ENCODE peak calls at places on chromosomes 2 and 18, in nine cellular contexts. G is aorta; E is neural progenitor cell; T is prostate gland; S is CD4-positive, alpha-beta memory T cell; N is A549; L is spleen; P is astrocyte; I is CD8-positive, alpha-beta memory T cell. W is an unnamed sample.

GRCh38 chr18:77551055-77551454 is 301.4 kb downstream of the GALR1 start:
- DNase-seq in G (no peak), T (no peak), E (no peak), N (no peak), L (no peak), P (no peak), S (no peak), I (no peak), W (no peak)

GRCh38 chr2:75828826-75829225 is 118.1 kb upstream of the GCFC2 start:
- DNase-seq in P (no peak), L (no peak), T (no peak), E (no peak), S (no peak), N (no peak), I (no peak), G (no peak), W (no peak)

GRCh38 chr2:107588960-107589542 is 237.6 kb upstream of the RGPD4 start:
- DNase-seq in I (no peak), P (peak; percentile 26), N (no peak), L (no peak), T (no peak), E (no peak), S (no peak), G (no peak), W (no peak)

GRCh38 chr2:237563816-237564215 is 2.6 kb upstream of the PRLH start:
- DNase-seq in G (peak; percentile 70), S (no peak), P (peak; percentile 27), T (no peak), N (no peak), L (peak; percentile 61), E (peak; percentile 83), I (no peak), W (no peak)

GRCh38 chr2:55049794-55050132 is 488 bp downstream of the RTN4 start:
- DNase-seq in L (peak; percentile 94), E (no peak), G (no peak), T (peak; percentile 9), P (no peak), N (peak; percentile 31), I (no peak), S (no peak), W (no peak)

GRCh38 chr2:1891147-1891546 is 146.8 kb upstream of the PXDN start:
- DNase-seq in I (no peak), E (no peak), G (no peak), S (no peak), T (no peak), P (no peak), N (no peak), L (no peak), W (no peak)

GRCh38 chr2:144382848-144383247 is 137.1 kb downstream of the ZEB2 start:
- DNase-seq in G (no peak), E (no peak), L (no peak), P (peak; percentile 21), T (no peak), N (no peak), I (peak; percentile 81), S (peak; percentile 53), W (peak; percentile 14)

GRCh38 chr2:222709191-222709891 is 37.9 kb downstream of the MOGAT1 start:
- DNase-seq in L (no peak), G (peak; percentile 88), N (peak; percentile 88), T (no peak), P (peak; percentile 100), S (no peak), E (peak; percentile 53), I (no peak), W (no peak)

GRCh38 chr2:196181484-196181883 is 10.1 kb upstream of the STK17B start:
- DNase-seq in L (no peak), S (no peak), P (no peak), I (no peak), N (no peak), E (no peak), G (no peak), T (no peak), W (no peak)

GRCh38 chr2:177598321-177598922 is 205.8 kb downstream of the AGPS start:
- DNase-seq in G (no peak), P (peak; percentile 26), S (no peak), L (no peak), N (no peak), E (no peak), I (no peak), T (no peak), W (no peak)

DNA sequence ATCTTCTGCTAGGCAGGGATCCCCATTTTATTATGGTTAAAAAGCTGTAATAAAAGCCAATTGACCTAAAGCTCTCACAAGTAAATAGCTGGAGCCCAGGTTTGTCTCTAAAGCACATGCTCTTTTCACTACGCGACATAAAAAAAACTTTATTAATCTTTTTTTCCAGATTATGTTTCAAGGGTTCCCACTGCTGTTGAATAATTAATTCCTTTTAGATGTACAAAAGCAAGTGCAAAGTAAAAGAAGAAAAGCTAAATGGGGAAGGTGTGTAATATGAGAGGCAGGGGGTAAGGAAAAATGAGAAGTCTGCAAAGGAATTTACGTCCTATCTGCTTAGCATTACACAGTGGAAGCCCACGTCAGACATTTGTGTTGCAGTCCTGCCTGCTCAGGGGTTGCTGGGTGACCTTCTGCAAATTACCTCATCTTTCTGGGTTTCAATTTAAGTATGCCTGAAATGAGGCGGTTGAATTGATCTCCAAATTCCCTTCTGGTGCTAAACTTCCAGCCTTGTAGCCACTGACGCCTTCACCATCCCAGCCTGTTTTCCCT is 768 bp upstream of the NABP1 start:
- DNase-seq in L (no peak), E (peak; percentile 49), N (peak; percentile 48), I (no peak), T (no peak), G (peak; percentile 64), P (peak; percentile 96), S (no peak), W (peak; percentile 65)
- H3K27ac ChIP-seq in L (peak overlapping the region; percentile 99), E (no peak overlapping the region), N (peak overlapping the region; percentile 57), I (peak overlapping the region; percentile 100), T (peak overlapping the region; percentile 87), G (peak overlapping the region; percentile 94), P (peak overlapping the region; percentile 98), S (peak overlapping the region; percentile 93), W (peak overlapping the region; percentile 98)

GRCh38 chr2:12718662-12719399 is 2.1 kb downstream of the TRIB2 start:
- DNase-seq in P (no peak), N (no peak), L (peak; percentile 80), E (peak; percentile 88), G (no peak), S (no peak), T (no peak), I (peak; percentile 28), W (no peak)
- H3K27ac ChIP-seq in P (peak overlapping the region; percentile 84), N (no peak overlapping the region), L (peak overlapping the region; percentile 96), E (peak overlapping the region; percentile 73), G (peak overlapping the region; percentile 37), S (peak overlapping the region; percentile 84), T (peak overlapping the region; percentile 88), I (peak overlapping the region; percentile 83), W (no peak overlapping the region)

GRCh38 chr2:230131366-230131765 is 62.6 kb upstream of the SLC16A14 start:
- DNase-seq in T (no peak), L (no peak), P (no peak), G (no peak), S (no peak), N (no peak), E (no peak), I (no peak), W (no peak)

GRCh38 chr2:230124792-230125452 is 56.2 kb upstream of the SLC16A14 start:
- DNase-seq in T (no peak), G (no peak), S (no peak), E (no peak), I (no peak), P (no peak), N (no peak), L (peak; percentile 85), W (no peak)

GRCh38 chr2:230129343-230129742 is 60.6 kb upstream of the SLC16A14 start:
- DNase-seq in E (no peak), T (no peak), L (no peak), S (no peak), N (no peak), I (no peak), P (no peak), G (no peak), W (no peak)

GRCh38 chr2:230130668-230131364 is 62.1 kb upstream of the SLC16A14 start:
- DNase-seq in I (no peak), T (no peak), E (no peak), N (peak; percentile 42), S (no peak), L (peak; percentile 79), P (peak; percentile 67), G (no peak), W (no peak)

GRCh38 chr2:230128943-230129342 is 60.2 kb upstream of the SLC16A14 start:
- DNase-seq in I (no peak), N (no peak), P (peak; percentile 51), S (no peak), L (no peak), T (peak; percentile 38), E (no peak), G (no peak), W (no peak)
- H3K27ac ChIP-seq in I (no peak overlapping the region), N (no peak overlapping the region), P (no peak overlapping the region), S (no peak overlapping the region), L (peak overlapping the region; percentile 84), T (peak overlapping the region; percentile 7), E (no peak overlapping the region), G (no peak overlapping the region), W (no peak overlapping the region)

GRCh38 chr2:16559263-16559662 is 106.4 kb downstream of the CYRIA start:
- DNase-seq in S (no peak), E (no peak), N (no peak), G (no peak), L (no peak), P (no peak), T (no peak), I (no peak), W (no peak)

GRCh38 chr2:16566701-16567100 is 98.9 kb downstream of the CYRIA start:
- DNase-seq in I (no peak), P (no peak), E (no peak), S (no peak), L (no peak), T (no peak), N (no peak), G (no peak), W (no peak)

GRCh38 chr2:16561251-16561650 is 104.4 kb downstream of the CYRIA start:
- DNase-seq in I (no peak), E (no peak), G (no peak), T (no peak), P (no peak), N (no peak), S (no peak), L (no peak), W (no peak)

GRCh38 chr2:16565481-16565880 is 100.2 kb downstream of the CYRIA start:
- DNase-seq in I (no peak), S (no peak), P (no peak), G (no peak), N (no peak), E (no peak), L (no peak), T (no peak), W (no peak)

DNA sequence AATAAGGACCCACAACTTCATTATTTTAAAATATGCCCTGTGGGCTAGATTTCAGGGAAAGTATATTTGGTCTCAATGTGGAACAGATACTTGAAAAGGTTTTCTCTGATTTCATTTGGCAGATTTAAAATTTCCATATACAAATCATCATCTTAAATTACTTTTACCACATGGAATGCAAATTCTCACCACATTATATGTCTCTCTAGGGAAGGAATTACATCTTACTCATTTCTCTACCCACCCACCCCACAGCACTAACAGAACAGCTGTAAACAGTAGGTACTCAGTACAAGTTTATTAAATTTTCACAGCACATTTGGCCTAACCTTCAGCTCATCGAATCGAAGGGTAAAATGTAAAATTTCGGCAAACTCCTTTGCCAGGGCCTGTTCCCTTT is 104.0 kb downstream of the CYRIA start:
- DNase-seq in S (no peak), N (no peak), L (no peak), G (no peak), T (no peak), E (no peak), I (no peak), P (no peak), W (no peak)
- H3K27ac ChIP-seq in S (no peak overlapping the region), N (no peak overlapping the region), L (no peak overlapping the region), G (no peak overlapping the region), T (no peak overlapping the region), E (no peak overlapping the region), I (no peak overlapping the region), P (no peak overlapping the region), W (no peak overlapping the region)